ENCODE peak calls at places on chromosome 17, in four cellular contexts. One of them, this sample, is unnamed.

GRCh38 chr17:43966276-43966675 is 12.5 kb upstream of the PYY start:
- DNase-seq in GM12891: no peak
- DNase-seq in HL-60: no peak
- DNase-seq in K562: no peak
- DNase-seq in this sample: no peak

GRCh38 chr17:27333410-27333980 is 39.6 kb downstream of the WSB1 start:
- DNase-seq in GM12891: no peak
- DNase-seq in HL-60: no peak
- DNase-seq in K562: peak; percentile 70
- DNase-seq in this sample: no peak

GRCh38 chr17:7579001-7579838 is at the start of gene CD68:
- DNase-seq in GM12891: peak; percentile 72
- DNase-seq in HL-60: peak; percentile 71
- DNase-seq in K562: peak; percentile 83
- DNase-seq in this sample: no peak

GRCh38 chr17:9929873-9930272 is 24.8 kb upstream of the RCVRN start:
- DNase-seq in GM12891: no peak
- DNase-seq in HL-60: no peak
- DNase-seq in K562: no peak
- DNase-seq in this sample: no peak

GRCh38 chr17:71276071-71276470 is 844.7 kb upstream of the SOX9 start:
- DNase-seq in GM12891: no peak
- DNase-seq in HL-60: no peak
- DNase-seq in K562: no peak
- DNase-seq in this sample: no peak

GRCh38 chr17:67970783-67971182 is 25.5 kb downstream of the C17orf58 start:
- DNase-seq in GM12891: no peak
- DNase-seq in HL-60: no peak
- DNase-seq in K562: no peak
- DNase-seq in this sample: no peak

GRCh38 chr17:1087381-1088241 is 90.7 kb downstream of the TIMM22 start:
- DNase-seq in GM12891: no peak
- DNase-seq in HL-60: no peak
- DNase-seq in K562: peak; percentile 51
- DNase-seq in this sample: no peak

GRCh38 chr17:12365805-12366204 is 299.9 kb upstream of the MYOCD start:
- DNase-seq in GM12891: no peak
- DNase-seq in HL-60: no peak
- DNase-seq in K562: no peak
- DNase-seq in this sample: no peak

GRCh38 chr17:35088647-35088910 is 25.1 kb upstream of the RFFL start:
- DNase-seq in GM12891: no peak
- DNase-seq in HL-60: no peak
- DNase-seq in K562: peak; percentile 57
- DNase-seq in this sample: no peak
- TF ChIP-seq SPI1 in GM12891: no peak
- TF ChIP-seq SPI1 in HL-60: no peak
- TF ChIP-seq SPI1 in K562: no peak
- TF ChIP-seq SPI1 in this sample: no peak

DNA sequence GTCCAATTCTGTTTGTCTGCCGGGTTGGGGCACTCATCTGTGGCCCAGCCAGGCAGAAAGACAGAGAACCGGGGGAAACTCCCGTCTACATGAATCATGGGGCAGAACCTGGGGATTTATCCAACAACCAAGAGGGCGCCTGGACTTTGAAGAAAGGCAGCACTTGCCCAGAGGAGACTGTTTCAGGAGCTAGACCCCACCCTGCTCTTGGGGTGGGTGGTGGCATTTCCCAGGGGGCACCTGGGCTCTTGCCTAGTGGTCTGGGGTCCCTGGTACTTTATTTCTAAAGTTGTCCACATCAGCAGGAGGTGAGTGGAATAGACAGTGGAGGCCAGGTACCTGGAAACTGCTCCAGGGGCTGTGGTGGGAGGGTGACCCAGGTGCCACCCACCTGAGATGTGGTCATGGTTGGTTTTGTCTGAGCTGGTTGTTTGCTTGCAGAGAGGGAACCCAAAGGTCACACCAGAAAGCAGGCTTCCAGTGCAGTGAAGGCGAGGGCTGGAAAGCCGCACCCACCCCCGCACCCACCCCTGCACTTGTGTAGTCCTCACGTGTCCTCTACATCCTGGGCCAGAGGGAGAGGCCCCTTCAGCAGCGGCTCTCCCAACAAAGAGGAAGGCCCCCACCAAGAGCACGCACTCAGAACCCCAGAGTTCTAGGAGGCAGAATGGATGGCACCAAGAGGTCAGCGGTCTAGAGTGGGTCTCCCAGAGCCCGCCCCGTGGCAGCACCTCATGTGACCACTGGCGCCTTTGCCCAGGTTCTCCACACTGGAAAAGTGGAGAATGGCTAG is 92.5 kb upstream of the CBX4 start:
- DNase-seq in GM12891: no peak
- DNase-seq in HL-60: no peak
- DNase-seq in K562: no peak
- DNase-seq in this sample: no peak
- TF ChIP-seq SPI1 in GM12891: no peak
- TF ChIP-seq SPI1 in HL-60: no peak
- TF ChIP-seq SPI1 in K562: no peak
- TF ChIP-seq SPI1 in this sample: no peak

DNA sequence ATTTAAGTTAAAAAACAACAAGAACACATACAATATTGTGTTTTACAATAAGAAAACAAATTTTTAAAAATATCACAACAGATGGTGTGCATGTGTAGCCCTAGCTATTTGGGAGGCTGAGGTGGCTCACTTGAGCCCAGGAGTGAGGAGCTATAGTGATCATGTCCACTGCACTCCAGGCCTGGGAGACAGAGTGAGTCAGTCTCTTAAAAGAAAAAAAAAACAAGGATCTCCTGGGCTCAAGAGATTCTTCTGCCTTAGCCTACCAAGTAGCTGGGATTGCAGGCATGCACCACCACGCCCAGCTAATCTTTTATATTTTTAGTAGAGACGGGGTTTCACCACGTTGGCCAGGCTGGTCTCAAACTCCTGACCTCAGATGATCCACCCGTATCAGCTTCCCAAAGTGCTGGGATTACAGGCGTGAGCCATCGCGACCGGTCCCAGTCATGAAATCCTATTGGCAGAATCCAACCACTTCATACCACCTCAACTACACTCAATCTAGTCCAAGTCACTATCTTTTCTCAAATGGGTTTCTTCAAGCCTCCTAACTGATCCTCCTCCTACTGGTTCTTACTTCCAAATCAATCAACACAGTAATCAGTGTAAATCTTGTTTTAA is 55.0 kb downstream of the STH start:
- DNase-seq in GM12891: no peak
- DNase-seq in HL-60: no peak
- DNase-seq in K562: no peak
- DNase-seq in this sample: no peak
- TF ChIP-seq SPI1 in GM12891: no peak
- TF ChIP-seq SPI1 in HL-60: no peak
- TF ChIP-seq SPI1 in K562: no peak
- TF ChIP-seq SPI1 in this sample: no peak

GRCh38 chr17:56809820-56810179 is 23.9 kb downstream of the C17orf67 start:
- DNase-seq in GM12891: no peak
- DNase-seq in HL-60: no peak
- DNase-seq in K562: no peak
- DNase-seq in this sample: no peak

GRCh38 chr17:56812971-56813388 is 20.7 kb downstream of the C17orf67 start:
- DNase-seq in GM12891: no peak
- DNase-seq in HL-60: no peak
- DNase-seq in K562: no peak
- DNase-seq in this sample: no peak

GRCh38 chr17:56809106-56809819 is 24.5 kb downstream of the C17orf67 start:
- DNase-seq in GM12891: no peak
- DNase-seq in HL-60: no peak
- DNase-seq in K562: no peak
- DNase-seq in this sample: no peak

GRCh38 chr17:56810286-56810781 is 23.4 kb downstream of the C17orf67 start:
- DNase-seq in GM12891: no peak
- DNase-seq in HL-60: no peak
- DNase-seq in K562: no peak
- DNase-seq in this sample: no peak

DNA sequence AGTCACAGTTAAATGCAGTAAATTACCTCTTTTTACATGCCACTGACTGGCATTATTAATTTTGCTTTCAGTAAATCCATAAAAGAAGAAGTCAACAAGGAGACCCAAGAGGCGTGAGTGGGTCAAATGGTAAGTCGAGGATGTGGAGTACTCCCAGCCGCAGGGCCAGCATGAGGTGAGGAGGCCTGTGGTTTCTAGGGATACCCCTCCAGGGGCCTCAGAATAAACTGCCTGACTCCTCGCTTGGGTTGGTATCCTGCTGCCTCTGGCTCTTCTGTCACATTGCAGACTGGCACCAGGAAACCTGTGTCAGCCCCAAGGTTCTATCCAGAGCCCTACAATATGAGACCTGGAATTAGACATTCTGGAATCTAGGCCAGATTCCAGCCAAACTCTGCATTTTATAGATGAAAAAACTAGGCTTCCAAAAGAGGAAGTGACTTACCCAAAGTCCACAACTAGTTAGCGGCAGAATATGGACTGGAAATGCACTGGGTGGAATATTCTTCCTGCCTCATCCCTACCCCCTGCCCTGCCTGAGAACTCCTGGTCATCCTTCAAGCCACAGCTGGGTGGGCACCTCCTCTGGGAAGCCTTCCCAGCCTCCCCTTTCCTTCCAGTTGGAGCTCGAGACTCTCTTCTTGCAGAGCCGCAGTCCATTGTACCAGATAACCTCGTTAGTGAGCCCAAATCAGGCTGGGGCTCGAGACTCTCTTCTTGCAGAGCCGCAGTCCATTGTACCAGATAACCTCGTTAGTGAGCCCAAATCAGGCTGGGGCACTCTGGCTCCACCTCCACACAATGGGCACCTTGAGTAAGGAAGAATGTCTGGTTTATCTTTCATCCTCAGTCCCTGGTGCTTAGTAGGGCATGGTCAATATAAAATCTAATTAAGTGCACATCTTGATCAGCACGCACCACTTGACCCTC is 22.6 kb downstream of the C17orf67 start:
- DNase-seq in GM12891: no peak
- DNase-seq in HL-60: no peak
- DNase-seq in K562: no peak
- DNase-seq in this sample: no peak
- TF ChIP-seq SPI1 in GM12891: peak; percentile 79
- TF ChIP-seq SPI1 in HL-60: peak; percentile 94
- TF ChIP-seq SPI1 in K562: peak; percentile 98
- TF ChIP-seq SPI1 in this sample: peak; percentile 56

DNA sequence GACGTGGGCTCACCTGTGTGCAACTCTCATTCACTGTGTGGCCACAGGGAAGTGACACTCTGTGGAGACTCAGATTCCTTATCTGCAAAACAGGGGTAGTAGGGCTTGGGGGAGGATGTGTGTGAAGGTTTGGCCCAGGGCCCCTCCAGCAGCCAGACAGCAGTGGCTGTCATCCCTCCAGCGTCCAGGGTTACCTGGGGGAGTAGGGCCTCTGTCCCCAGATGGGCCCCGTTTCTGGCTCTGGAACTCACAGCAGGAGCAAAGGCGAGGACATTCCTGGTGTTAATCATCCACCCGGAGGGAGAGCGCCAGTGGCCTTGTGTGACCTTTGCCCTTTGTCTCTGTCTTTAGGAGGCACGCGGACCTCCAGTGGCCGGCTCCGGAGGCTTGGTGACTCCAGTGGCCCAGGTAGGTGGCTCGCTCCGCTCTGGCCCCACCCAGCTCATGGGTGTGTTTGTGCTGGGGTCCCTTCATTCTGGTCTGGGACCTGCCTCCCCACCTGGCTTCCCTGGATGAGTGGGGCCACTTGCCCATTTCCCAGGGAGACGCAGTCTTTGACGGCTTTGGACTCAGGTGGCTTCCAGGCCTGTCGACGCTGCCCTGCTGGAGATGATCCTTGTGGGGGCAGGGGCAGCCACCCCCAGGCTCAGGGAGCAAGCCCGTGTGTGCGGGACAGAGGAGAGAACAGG is 166.2 kb downstream of the SEC14L1 start:
- DNase-seq in GM12891: no peak
- DNase-seq in HL-60: no peak
- DNase-seq in K562: no peak
- DNase-seq in this sample: no peak
- TF ChIP-seq SPI1 in GM12891: no peak
- TF ChIP-seq SPI1 in HL-60: no peak
- TF ChIP-seq SPI1 in K562: no peak
- TF ChIP-seq SPI1 in this sample: no peak

DNA sequence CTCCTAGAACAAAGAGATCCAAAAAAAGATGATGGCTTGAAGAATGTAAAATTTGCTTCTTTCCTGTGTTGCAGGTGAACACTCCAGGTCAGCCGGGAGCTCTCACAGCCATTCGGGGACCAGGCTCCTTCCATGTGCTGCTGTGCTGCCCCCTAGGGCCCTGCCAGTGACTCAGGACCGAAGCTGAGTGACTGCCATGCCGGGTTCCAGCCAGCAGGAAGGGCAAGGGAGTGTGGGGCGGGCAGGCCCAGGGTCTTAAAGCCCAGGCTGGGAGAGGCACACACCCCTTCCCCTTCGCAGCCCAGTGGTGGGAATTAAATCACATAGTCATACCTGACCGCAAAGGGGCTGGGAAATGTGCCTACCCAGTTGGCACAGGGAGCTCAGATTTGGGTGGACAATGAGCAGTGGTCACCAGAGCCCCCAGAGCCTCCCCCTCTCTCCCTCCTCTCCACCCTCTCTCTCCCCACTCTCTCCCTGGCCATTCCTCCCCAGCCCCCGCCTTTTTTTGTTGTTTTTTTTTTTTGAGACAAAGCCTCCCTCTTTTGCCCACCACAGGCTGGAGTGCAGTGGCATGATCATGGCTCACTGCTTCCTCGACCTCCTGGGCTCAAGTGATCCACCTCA is 11.5 kb downstream of the EPOP start:
- DNase-seq in GM12891: peak; percentile 63
- DNase-seq in HL-60: no peak
- DNase-seq in K562: peak; percentile 78
- DNase-seq in this sample: no peak
- TF ChIP-seq SPI1 in GM12891: no peak
- TF ChIP-seq SPI1 in HL-60: no peak
- TF ChIP-seq SPI1 in K562: no peak
- TF ChIP-seq SPI1 in this sample: no peak

GRCh38 chr17:29583324-29584248 is 5.9 kb downstream of the GIT1 start:
- DNase-seq in GM12891: no peak
- DNase-seq in HL-60: no peak
- DNase-seq in K562: no peak
- DNase-seq in this sample: no peak
- TF ChIP-seq SPI1 in GM12891: no peak
- TF ChIP-seq SPI1 in HL-60: no peak
- TF ChIP-seq SPI1 in K562: no peak
- TF ChIP-seq SPI1 in this sample: no peak

This sample was measured in GM12878.